ENCODE peak calls at places on chromosome 1, in six cellular contexts. One of them, this sample, is unnamed.

GRCh38 chr1:227072991-227073390 is 132.9 kb downstream of the COQ8A start:
- DNase-seq in left ventricle myocardium inferior: no peak
- DNase-seq in GM12865: peak
- DNase-seq in PC-3: peak
- DNase-seq in Caco-2: no peak
- DNase-seq in type B pancreatic cell: no peak
- DNase-seq in this sample: no peak

GRCh38 chr1:154999651-155000474 is 2.7 kb upstream of the ZBTB7B start:
- DNase-seq in left ventricle myocardium inferior: no peak
- DNase-seq in GM12865: peak
- DNase-seq in PC-3: peak
- DNase-seq in Caco-2: peak
- DNase-seq in type B pancreatic cell: no peak
- DNase-seq in this sample: peak

GRCh38 chr1:193979219-193979618 is 792.8 kb upstream of the B3GALT2 start:
- DNase-seq in left ventricle myocardium inferior: no peak
- DNase-seq in GM12865: no peak
- DNase-seq in PC-3: no peak
- DNase-seq in Caco-2: no peak
- DNase-seq in type B pancreatic cell: no peak
- DNase-seq in this sample: no peak

GRCh38 chr1:221897312-221897711 is 155.4 kb upstream of the DUSP10 start:
- DNase-seq in left ventricle myocardium inferior: no peak
- DNase-seq in GM12865: no peak
- DNase-seq in PC-3: peak
- DNase-seq in Caco-2: no peak
- DNase-seq in type B pancreatic cell: no peak
- DNase-seq in this sample: no peak

GRCh38 chr1:175152006-175152652 is 40.4 kb downstream of the KIAA0040 start:
- DNase-seq in left ventricle myocardium inferior: peak
- DNase-seq in GM12865: peak
- DNase-seq in PC-3: peak
- DNase-seq in Caco-2: peak
- DNase-seq in type B pancreatic cell: no peak
- DNase-seq in this sample: peak

GRCh38 chr1:150001415-150001814 is 9.1 kb downstream of the OTUD7B start:
- DNase-seq in left ventricle myocardium inferior: no peak
- DNase-seq in GM12865: no peak
- DNase-seq in PC-3: no peak
- DNase-seq in Caco-2: no peak
- DNase-seq in type B pancreatic cell: no peak
- DNase-seq in this sample: no peak

GRCh38 chr1:37890378-37891014 is 31.1 kb upstream of the MTF1 start:
- DNase-seq in left ventricle myocardium inferior: no peak
- DNase-seq in GM12865: peak
- DNase-seq in PC-3: peak
- DNase-seq in Caco-2: peak
- DNase-seq in type B pancreatic cell: no peak
- DNase-seq in this sample: peak

GRCh38 chr1:165403835-165404482 is 41.0 kb downstream of the RXRG start:
- DNase-seq in left ventricle myocardium inferior: no peak
- DNase-seq in GM12865: peak
- DNase-seq in PC-3: peak
- DNase-seq in Caco-2: peak
- DNase-seq in type B pancreatic cell: no peak
- DNase-seq in this sample: peak

GRCh38 chr1:231385118-231385748 is 36.9 kb downstream of the EGLN1 start:
- DNase-seq in left ventricle myocardium inferior: no peak
- DNase-seq in GM12865: no peak
- DNase-seq in PC-3: peak
- DNase-seq in Caco-2: no peak
- DNase-seq in type B pancreatic cell: no peak
- DNase-seq in this sample: no peak

GRCh38 chr1:150511985-150512660 is 3.4 kb upstream of the FALEC start:
- DNase-seq in left ventricle myocardium inferior: no peak
- DNase-seq in GM12865: no peak
- DNase-seq in PC-3: no peak
- DNase-seq in Caco-2: no peak
- DNase-seq in type B pancreatic cell: no peak
- DNase-seq in this sample: no peak

GRCh38 chr1:207398986-207399385 is 55.1 kb upstream of the CR2 start:
- DNase-seq in left ventricle myocardium inferior: no peak
- DNase-seq in GM12865: no peak
- DNase-seq in PC-3: no peak
- DNase-seq in Caco-2: no peak
- DNase-seq in type B pancreatic cell: no peak
- DNase-seq in this sample: no peak

GRCh38 chr1:32963746-32964460 is 706 bp downstream of the RNF19B start:
- DNase-seq in left ventricle myocardium inferior: peak
- DNase-seq in GM12865: peak
- DNase-seq in PC-3: peak
- DNase-seq in Caco-2: peak
- DNase-seq in type B pancreatic cell: peak
- DNase-seq in this sample: peak

DNA sequence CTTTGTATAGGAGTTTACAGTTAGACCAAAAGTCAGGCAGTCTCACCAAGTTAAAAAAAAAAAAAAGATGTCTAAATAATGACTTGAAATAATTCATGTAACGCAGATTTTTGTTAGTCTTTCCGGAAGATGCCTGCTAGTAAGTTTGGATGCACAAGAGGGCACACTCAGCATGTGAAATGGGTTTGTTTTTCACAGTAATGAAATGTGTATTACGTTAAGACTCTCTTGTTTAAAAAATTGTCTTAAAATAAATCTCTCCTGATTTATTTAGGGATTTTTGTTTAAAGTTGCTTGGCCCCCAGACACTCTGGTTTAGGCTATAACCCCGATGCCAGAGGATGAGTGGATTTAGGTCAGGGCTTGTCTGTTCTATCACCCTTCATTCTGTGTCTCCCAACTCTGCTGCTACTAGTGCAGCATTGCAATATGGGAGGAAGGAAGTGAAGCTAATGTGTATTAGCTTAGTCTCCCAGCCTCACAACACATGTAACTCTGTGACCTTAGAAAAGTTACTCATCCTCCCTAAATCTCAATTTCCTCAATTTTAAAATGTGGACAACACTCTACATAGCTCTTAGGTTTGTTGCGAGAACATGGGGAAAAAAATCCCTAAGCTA is 25.7 kb downstream of the CTH start:
- DNase-seq in left ventricle myocardium inferior: no peak
- DNase-seq in GM12865: no peak
- DNase-seq in PC-3: peak
- DNase-seq in Caco-2: no peak
- DNase-seq in type B pancreatic cell: no peak
- DNase-seq in this sample: no peak
- TF ChIP-seq CTCF in left ventricle myocardium inferior: peak
- TF ChIP-seq CTCF in GM12865: peak
- TF ChIP-seq CTCF in PC-3: peak
- TF ChIP-seq CTCF in Caco-2: no peak
- TF ChIP-seq CTCF in type B pancreatic cell: peak
- TF ChIP-seq CTCF in this sample: no peak

GRCh38 chr1:215405211-215405610 is 161.9 kb upstream of the KCTD3 start:
- DNase-seq in left ventricle myocardium inferior: no peak
- DNase-seq in GM12865: no peak
- DNase-seq in PC-3: peak
- DNase-seq in Caco-2: no peak
- DNase-seq in type B pancreatic cell: no peak
- DNase-seq in this sample: no peak
- TF ChIP-seq CTCF in left ventricle myocardium inferior: no peak
- TF ChIP-seq CTCF in GM12865: no peak
- TF ChIP-seq CTCF in PC-3: no peak
- TF ChIP-seq CTCF in Caco-2: no peak
- TF ChIP-seq CTCF in type B pancreatic cell: no peak
- TF ChIP-seq CTCF in this sample: no peak

GRCh38 chr1:51926171-51926812 is 47.8 kb upstream of the NRDC start:
- DNase-seq in left ventricle myocardium inferior: no peak
- DNase-seq in GM12865: peak
- DNase-seq in PC-3: peak
- DNase-seq in Caco-2: peak
- DNase-seq in type B pancreatic cell: no peak
- DNase-seq in this sample: peak
- TF ChIP-seq CTCF in left ventricle myocardium inferior: no peak
- TF ChIP-seq CTCF in GM12865: peak
- TF ChIP-seq CTCF in PC-3: peak
- TF ChIP-seq CTCF in Caco-2: no peak
- TF ChIP-seq CTCF in type B pancreatic cell: peak
- TF ChIP-seq CTCF in this sample: no peak

GRCh38 chr1:113442130-113442529 is 51.8 kb downstream of the MAGI3 start:
- DNase-seq in left ventricle myocardium inferior: no peak
- DNase-seq in GM12865: no peak
- DNase-seq in PC-3: no peak
- DNase-seq in Caco-2: no peak
- DNase-seq in type B pancreatic cell: no peak
- DNase-seq in this sample: no peak
- TF ChIP-seq CTCF in left ventricle myocardium inferior: no peak
- TF ChIP-seq CTCF in GM12865: no peak
- TF ChIP-seq CTCF in PC-3: no peak
- TF ChIP-seq CTCF in Caco-2: no peak
- TF ChIP-seq CTCF in type B pancreatic cell: no peak
- TF ChIP-seq CTCF in this sample: no peak

DNA sequence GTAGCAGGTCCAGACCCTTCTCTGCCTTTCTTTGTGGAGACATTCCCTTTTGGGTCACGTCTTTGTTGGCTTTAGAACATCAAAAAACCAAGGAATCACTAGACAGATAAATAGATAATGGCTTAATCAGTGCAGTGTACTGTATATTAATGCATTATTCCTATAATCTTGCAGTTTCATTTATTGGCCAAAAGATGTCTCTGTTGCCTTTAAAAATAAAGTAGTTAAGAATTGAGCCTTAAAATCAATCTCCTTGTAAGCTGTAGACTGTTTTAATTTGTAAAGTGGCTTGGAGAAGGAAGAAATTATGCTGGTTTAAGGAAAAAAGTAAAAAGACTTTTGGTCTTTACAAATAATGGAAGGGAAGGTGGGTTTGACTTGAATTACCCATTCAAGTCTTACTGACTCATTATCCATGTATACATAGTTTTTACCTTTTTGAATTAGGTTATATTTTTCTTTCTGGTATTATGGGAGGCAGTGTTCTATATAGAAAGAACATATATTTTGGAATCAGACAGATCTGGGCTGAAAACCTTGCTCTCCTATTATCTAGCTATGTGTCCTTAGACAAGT is 84.6 kb downstream of the VPS13D start:
- DNase-seq in left ventricle myocardium inferior: no peak
- DNase-seq in GM12865: no peak
- DNase-seq in PC-3: peak
- DNase-seq in Caco-2: no peak
- DNase-seq in type B pancreatic cell: no peak
- DNase-seq in this sample: no peak
- TF ChIP-seq CTCF in left ventricle myocardium inferior: peak
- TF ChIP-seq CTCF in GM12865: peak
- TF ChIP-seq CTCF in PC-3: peak
- TF ChIP-seq CTCF in Caco-2: peak
- TF ChIP-seq CTCF in type B pancreatic cell: peak
- TF ChIP-seq CTCF in this sample: peak

DNA sequence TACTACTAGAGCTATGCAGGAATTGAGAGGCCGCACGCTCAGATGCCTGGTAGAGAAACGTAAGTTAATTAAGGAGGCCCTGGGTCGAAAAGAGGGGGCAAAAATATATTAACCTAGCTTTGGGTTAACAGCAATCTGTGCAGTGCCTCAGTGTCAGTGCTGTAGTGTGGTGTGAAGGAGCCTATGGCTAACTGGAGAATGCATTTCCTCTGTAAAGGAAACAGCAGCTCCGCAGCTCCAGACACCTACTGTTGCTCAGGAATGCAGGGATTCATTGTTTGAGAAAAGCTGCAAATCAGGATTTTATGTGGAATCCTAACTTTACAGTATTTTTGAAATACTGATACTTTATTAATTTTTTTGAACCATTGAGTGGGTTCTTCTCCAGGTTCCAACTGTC is 18.4 kb downstream of the VANGL1 start:
- DNase-seq in left ventricle myocardium inferior: no peak
- DNase-seq in GM12865: no peak
- DNase-seq in PC-3: no peak
- DNase-seq in Caco-2: no peak
- DNase-seq in type B pancreatic cell: no peak
- DNase-seq in this sample: no peak
- TF ChIP-seq CTCF in left ventricle myocardium inferior: no peak
- TF ChIP-seq CTCF in GM12865: no peak
- TF ChIP-seq CTCF in PC-3: no peak
- TF ChIP-seq CTCF in Caco-2: no peak
- TF ChIP-seq CTCF in type B pancreatic cell: no peak
- TF ChIP-seq CTCF in this sample: no peak

DNA sequence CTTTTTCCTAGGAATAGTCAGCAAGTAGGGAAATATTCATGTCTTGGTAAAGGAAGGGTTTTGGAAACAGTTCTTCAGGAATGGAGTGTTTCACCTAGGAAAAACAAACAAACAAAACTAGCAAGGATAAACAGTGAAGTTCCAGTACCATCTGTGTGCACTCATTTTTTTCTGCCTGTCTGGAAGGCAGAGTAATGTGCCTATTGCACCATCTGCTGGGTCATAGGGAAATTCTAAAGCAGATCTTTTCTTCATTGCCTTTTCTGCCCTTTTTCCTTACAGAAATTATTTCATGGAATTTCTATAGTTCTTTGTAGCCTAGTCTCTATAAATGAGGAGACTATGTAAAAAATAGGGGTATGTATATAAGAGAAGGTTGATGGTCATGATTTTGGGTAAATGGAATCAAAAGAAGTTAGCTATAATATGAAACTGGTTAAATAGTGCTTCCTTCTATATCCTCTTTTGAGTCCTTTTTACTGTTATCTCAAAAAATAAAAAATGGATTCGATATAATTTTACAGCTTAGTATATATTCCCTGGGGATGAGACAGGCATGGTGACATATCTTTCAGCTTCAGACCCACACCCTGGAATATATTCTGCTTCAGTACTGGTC is 3.4 kb upstream of the HRNR start:
- DNase-seq in left ventricle myocardium inferior: no peak
- DNase-seq in GM12865: no peak
- DNase-seq in PC-3: peak
- DNase-seq in Caco-2: peak
- DNase-seq in type B pancreatic cell: no peak
- DNase-seq in this sample: no peak
- TF ChIP-seq CTCF in left ventricle myocardium inferior: peak
- TF ChIP-seq CTCF in GM12865: no peak
- TF ChIP-seq CTCF in PC-3: peak
- TF ChIP-seq CTCF in Caco-2: peak
- TF ChIP-seq CTCF in type B pancreatic cell: no peak
- TF ChIP-seq CTCF in this sample: no peak

GRCh38 chr1:66360285-66360724 is 173.6 kb upstream of the SGIP1 start:
- DNase-seq in left ventricle myocardium inferior: no peak
- DNase-seq in GM12865: peak
- DNase-seq in PC-3: no peak
- DNase-seq in Caco-2: no peak
- DNase-seq in type B pancreatic cell: no peak
- DNase-seq in this sample: peak
- TF ChIP-seq CTCF in left ventricle myocardium inferior: peak
- TF ChIP-seq CTCF in GM12865: peak
- TF ChIP-seq CTCF in PC-3: peak
- TF ChIP-seq CTCF in Caco-2: no peak
- TF ChIP-seq CTCF in type B pancreatic cell: peak
- TF ChIP-seq CTCF in this sample: peak